ENCODE peak calls at places on chromosomes 3 and 15, in eight cellular contexts. Y is psoas muscle; T is heart right ventricle; D is mucosa of descending colon; V is AG04449; B is CD8-positive, alpha-beta memory T cell; R is Caco-2; H is lower leg skin. G is an unnamed sample.

GRCh38 chr3:151372063-151372820 is 12.3 kb downstream of the P2RY12 start:
- DNase-seq in Y (no peak), T (no peak), D (no peak), V (no peak), B (no peak), R (no peak), H (no peak), G (no peak)

GRCh38 chr3:9468460-9468859 is 71.0 kb downstream of the SETD5 start:
- DNase-seq in Y (no peak), T (no peak), D (no peak), V (no peak), B (no peak), R (no peak), H (no peak), G (no peak)

GRCh38 chr3:184262166-184262926 is 993 bp upstream of the CAMK2N2 start:
- DNase-seq in Y (no peak), T (no peak), D (no peak), V (no peak), B (no peak), R (peak), H (no peak), G (no peak)

GRCh38 chr3:187808466-187809291 is 63.4 kb upstream of the BCL6 start:
- DNase-seq in Y (no peak), T (no peak), D (no peak), V (no peak), B (no peak), R (peak), H (no peak), G (no peak)

GRCh38 chr3:188211476-188211875 is 57.5 kb downstream of the LPP start:
- DNase-seq in Y (no peak), T (no peak), D (no peak), V (no peak), B (no peak), R (no peak), H (no peak), G (peak)

GRCh38 chr3:69999191-70000027 is at the start of gene SAMMSON:
- DNase-seq in Y (no peak), T (no peak), D (no peak), V (no peak), B (no peak), R (no peak), H (no peak), G (no peak)

GRCh38 chr15:63339006-63339766 is 42.5 kb downstream of the CA12 start:
- DNase-seq in Y (no peak), T (no peak), D (no peak), V (no peak), B (no peak), R (no peak), H (no peak), G (no peak)

GRCh38 chr15:55846108-55846707 is 103.3 kb upstream of the PRTG start:
- DNase-seq in Y (no peak), T (peak), D (no peak), V (peak), B (no peak), R (peak), H (no peak), G (no peak)

GRCh38 chr3:73043414-73043813 is 18.0 kb upstream of the EBLN2 start:
- DNase-seq in Y (no peak), T (no peak), D (no peak), V (no peak), B (no peak), R (no peak), H (no peak), G (no peak)

GRCh38 chr3:141876381-141876890 is at the start of gene ATP1B3:
- DNase-seq in Y (peak), T (peak), D (peak), V (no peak), B (peak), R (peak), H (peak), G (peak)

GRCh38 chr15:88646088-88646405 is 7.2 kb downstream of the ISG20 start:
- DNase-seq in Y (no peak), T (no peak), D (no peak), V (no peak), B (no peak), R (no peak), H (peak), G (no peak)

GRCh38 chr3:127262533-127262932 is 25.3 kb downstream of the PRR20G start:
- DNase-seq in Y (no peak), T (no peak), D (no peak), V (no peak), B (no peak), R (no peak), H (peak), G (no peak)

GRCh38 chr3:31172336-31172735 is 277.9 kb upstream of the GADL1 start:
- DNase-seq in Y (no peak), T (no peak), D (no peak), V (no peak), B (no peak), R (no peak), H (no peak), G (no peak)

GRCh38 chr15:96678386-96678785 is 347.9 kb downstream of the NR2F2 start:
- DNase-seq in Y (no peak), T (no peak), D (no peak), V (no peak), B (no peak), R (no peak), H (no peak), G (no peak)

GRCh38 chr15:80596521-80596976 is 98.6 kb upstream of the ABHD17C start:
- DNase-seq in Y (no peak), T (no peak), D (no peak), V (no peak), B (no peak), R (peak), H (peak), G (no peak)

GRCh38 chr3:14137445-14137844 is 12.6 kb downstream of the TMEM43 start:
- DNase-seq in Y (no peak), T (no peak), D (no peak), V (no peak), B (no peak), R (no peak), H (no peak), G (no peak)

GRCh38 chr3:101780661-101781060 is 1.6 kb downstream of the NXPE3 start:
- DNase-seq in Y (no peak), T (peak), D (no peak), V (peak), B (no peak), R (no peak), H (no peak), G (no peak)

GRCh38 chr3:39383913-39384664 is 919 bp downstream of the SLC25A38 start:
- DNase-seq in Y (peak), T (peak), D (peak), V (peak), B (peak), R (peak), H (peak), G (peak)

GRCh38 chr15:70356062-70356860 is 258.5 kb upstream of the TLE3 start:
- DNase-seq in Y (no peak), T (no peak), D (no peak), V (no peak), B (no peak), R (no peak), H (peak), G (peak)

GRCh38 chr15:51969728-51970127 is 1.9 kb downstream of the LEO1 start:
- DNase-seq in Y (no peak), T (no peak), D (no peak), V (no peak), B (no peak), R (no peak), H (no peak), G (no peak)

GRCh38 chr3:196740476-196741400 is 1.1 kb downstream of the PAK2 start:
- DNase-seq in Y (no peak), T (peak), D (no peak), V (no peak), B (no peak), R (no peak), H (no peak), G (peak)

GRCh38 chr3:196736670-196737374 is 2.8 kb upstream of the PAK2 start:
- DNase-seq in Y (no peak), T (no peak), D (no peak), V (no peak), B (no peak), R (no peak), H (no peak), G (no peak)

GRCh38 chr3:196739671-196740475 is at the start of gene PAK2:
- DNase-seq in Y (peak), T (peak), D (peak), V (no peak), B (peak), R (peak), H (peak), G (peak)

GRCh38 chr3:196737655-196738054 is 2.0 kb upstream of the PAK2 start:
- DNase-seq in Y (no peak), T (no peak), D (no peak), V (no peak), B (no peak), R (no peak), H (no peak), G (no peak)

DNA sequence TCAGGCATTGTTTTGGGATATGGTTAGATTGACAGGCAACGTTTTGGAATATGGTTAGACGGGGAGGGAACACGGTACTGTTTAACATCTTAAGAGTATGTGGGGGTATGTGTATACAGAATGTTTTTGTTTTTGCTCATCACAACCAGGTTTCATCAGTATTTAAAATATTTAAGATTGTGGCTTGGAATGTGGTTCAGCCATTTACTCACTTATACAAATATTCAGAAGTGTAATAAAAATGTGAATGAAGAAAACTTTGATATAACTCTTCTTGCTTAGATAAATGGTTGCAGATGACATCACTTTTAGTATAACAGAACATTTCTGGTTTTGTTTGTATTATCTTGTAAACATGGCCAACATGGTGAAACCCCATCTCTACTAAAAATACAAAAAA is 3.9 kb upstream of the PAK2 start:
- DNase-seq in Y (no peak), T (no peak), D (no peak), V (no peak), B (no peak), R (no peak), H (no peak), G (no peak)
- H3K4me3 ChIP-seq in Y (no peak), T (no peak), D (no peak), V (no peak), B (no peak), R (no peak), H (no peak), G (no peak)

GRCh38 chr3:36496734-36497133 is 116.4 kb downstream of the STAC start:
- DNase-seq in Y (no peak), T (no peak), D (no peak), V (peak), B (no peak), R (no peak), H (no peak), G (no peak)
- H3K4me3 ChIP-seq in Y (no peak), T (no peak), D (no peak), V (no peak), B (no peak), R (no peak), H (no peak), G (no peak)

DNA sequence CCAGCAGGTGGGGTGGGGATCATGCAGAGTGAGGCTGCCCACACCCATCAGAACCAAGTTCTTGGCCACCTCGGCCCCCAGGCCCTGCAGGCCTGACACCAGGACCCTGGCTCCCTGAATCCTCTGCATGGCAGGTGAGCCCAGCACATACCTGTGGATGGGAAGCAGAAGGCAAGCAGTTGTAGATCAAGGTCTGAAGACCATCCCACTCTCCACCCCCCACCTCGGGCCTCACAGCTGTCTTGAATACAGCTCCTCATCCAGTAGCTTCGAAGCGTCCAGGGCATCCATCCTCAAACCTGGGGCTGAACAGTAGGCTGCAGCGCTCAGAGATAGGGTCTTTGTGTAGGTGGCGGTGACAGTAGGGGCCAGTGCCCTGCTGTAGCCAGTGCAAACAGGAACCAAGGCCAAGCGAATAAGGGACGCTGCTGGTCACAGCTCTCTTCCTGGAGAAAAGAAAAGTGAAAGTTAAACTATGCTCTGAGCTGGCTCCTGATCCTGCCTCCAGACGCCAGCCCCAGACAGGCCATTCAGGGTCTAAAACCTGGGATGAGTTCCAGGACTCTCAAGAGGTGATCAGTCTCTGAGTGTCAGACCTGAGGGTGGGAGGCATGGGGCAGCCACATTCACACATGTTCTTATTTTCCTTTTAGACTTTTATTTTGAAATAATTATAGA is at the start of gene UBA7:
- DNase-seq in Y (peak), T (peak), D (peak), V (no peak), B (no peak), R (no peak), H (no peak), G (peak)
- H3K4me3 ChIP-seq in Y (peak), T (peak), D (peak), V (peak), B (peak), R (no peak), H (no peak), G (peak)

DNA sequence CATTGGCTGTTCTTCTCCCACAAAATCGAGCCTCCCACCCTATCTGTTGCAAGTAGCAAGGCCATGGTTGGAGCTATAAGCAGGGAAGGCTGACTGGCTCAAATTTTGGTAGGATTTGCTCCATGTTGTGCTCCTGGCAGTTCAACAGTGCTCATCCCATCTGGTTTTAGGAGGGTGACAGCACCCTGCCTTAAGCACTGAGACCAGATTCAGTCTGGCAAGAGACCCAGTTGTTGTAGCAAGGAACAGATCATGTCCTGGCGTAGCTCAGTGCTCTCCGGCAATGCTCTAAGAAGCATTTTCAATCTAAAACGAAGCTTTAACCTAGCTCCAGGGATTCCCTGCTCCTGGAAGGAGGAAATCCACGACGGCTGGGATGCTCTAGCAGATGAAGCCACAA is 91.2 kb downstream of the RGMA start:
- DNase-seq in Y (no peak), T (no peak), D (no peak), V (no peak), B (no peak), R (no peak), H (no peak), G (no peak)
- H3K4me3 ChIP-seq in Y (no peak), T (no peak), D (no peak), V (no peak), B (no peak), R (no peak), H (no peak), G (no peak)

GRCh38 chr3:32684029-32684799 is 774 bp upstream of the CNOT10 start:
- DNase-seq in Y (no peak), T (no peak), D (no peak), V (no peak), B (no peak), R (no peak), H (no peak), G (no peak)
- H3K4me3 ChIP-seq in Y (peak), T (peak), D (peak), V (peak), B (peak), R (peak), H (no peak), G (peak)

DNA sequence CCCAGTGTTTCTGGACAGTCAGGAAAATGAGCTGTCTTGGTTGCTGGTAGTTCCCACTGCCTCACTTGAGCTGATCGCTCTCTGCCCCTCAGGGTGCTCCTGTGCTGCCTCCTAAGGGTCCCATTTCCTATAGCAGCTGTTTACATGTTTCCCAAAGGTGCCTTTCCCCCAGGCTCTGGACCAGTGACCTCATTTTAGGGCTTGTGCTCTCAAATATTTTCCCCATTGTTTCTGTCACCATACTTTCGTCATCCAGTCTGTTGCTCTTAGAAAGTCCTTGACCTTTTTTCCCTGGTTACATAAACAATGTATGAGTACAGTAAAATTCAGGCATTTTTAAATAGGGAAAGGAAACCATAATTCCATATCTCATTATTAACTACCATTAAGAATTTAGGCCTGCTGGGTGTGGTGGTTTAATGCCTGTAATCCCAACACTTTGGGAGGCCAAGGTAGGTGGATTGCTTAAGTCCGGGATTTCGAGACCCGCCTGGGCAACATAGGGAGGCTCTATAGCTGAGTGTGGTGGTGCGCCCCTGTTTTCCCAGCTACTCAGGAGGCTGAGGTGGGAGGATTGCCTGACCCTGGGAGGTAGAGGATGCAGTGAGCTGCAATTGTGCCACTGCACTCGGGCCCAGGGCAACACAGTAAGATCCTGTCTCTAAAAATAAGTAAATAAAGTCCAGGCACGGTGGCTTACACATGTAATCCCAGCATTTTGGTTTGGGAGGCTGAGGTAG is 11.7 kb downstream of the RAD54L2 start:
- DNase-seq in Y (no peak), T (no peak), D (no peak), V (no peak), B (no peak), R (no peak), H (peak), G (no peak)
- H3K4me3 ChIP-seq in Y (no peak), T (no peak), D (no peak), V (no peak), B (no peak), R (no peak), H (no peak), G (no peak)